ENCODE peak calls at places on chromosomes 2 and 18, in ten cellular contexts. Q is fibroblast of lung; R is NCI-H1092; H is gastrocnemius medialis; I is Panc1; U is activated CD4-positive, alpha-beta T cell treated with anti-CD3 and anti-CD28 coated beads, Interleukin-2, amount 50 U/mL, for 1 hour; V is esophagus squamous epithelium; T is activated naive CD4-positive, alpha-beta T cell; E is IMR-90; Y is activated CD8-positive, alpha-beta memory T cell treated with anti-CD3 and anti-CD28 coated beads, Interleukin-2, amount 10 ng/mL, durations not matched to agents 7 days and 5 days. J is an unnamed sample.

GRCh38 chr2:60556441-60556997 is 3.1 kb upstream of the BCL11A start:
- DNase-seq in H (no peak), Y (no peak), R (no peak), U (no peak), I (no peak), E (no peak), Q (no peak), T (no peak), V (no peak), J (no peak)

GRCh38 chr18:23878336-23878900 is 136.1 kb upstream of the TTC39C start:
- DNase-seq in I (no peak), U (no peak), Y (no peak), E (no peak), Q (no peak), V (no peak), T (no peak), R (no peak), H (no peak), J (no peak)

GRCh38 chr18:55405655-55406373 is 182.2 kb downstream of the TCF4 start:
- DNase-seq in V (no peak), E (peak), I (no peak), T (no peak), Y (no peak), U (no peak), Q (peak), H (peak), R (peak), J (no peak)

GRCh38 chr2:219419331-219420197 is 1.4 kb downstream of the DES start:
- DNase-seq in Y (no peak), Q (no peak), T (no peak), R (no peak), U (no peak), H (peak), I (no peak), V (no peak), E (no peak), J (no peak)

GRCh38 chr2:37306024-37306423 is 18.6 kb downstream of the PRKD3 start:
- DNase-seq in V (no peak), U (no peak), E (no peak), Y (no peak), I (no peak), Q (no peak), R (peak), H (no peak), T (no peak), J (no peak)

GRCh38 chr2:20074901-20075300 is 23.5 kb upstream of the LAPTM4A start:
- DNase-seq in H (no peak), I (no peak), Y (no peak), U (no peak), Q (no peak), E (no peak), R (no peak), T (no peak), V (no peak), J (no peak)

GRCh38 chr2:101200714-101201113 is 49.5 kb upstream of the TBC1D8 start:
- DNase-seq in E (peak), Q (peak), Y (no peak), U (no peak), V (no peak), H (no peak), T (no peak), I (peak), R (no peak), J (no peak)

GRCh38 chr2:217325251-217325650 is 465.4 kb upstream of the TNP1 start:
- DNase-seq in U (no peak), R (no peak), E (no peak), V (no peak), I (no peak), Q (no peak), T (no peak), H (no peak), Y (no peak), J (no peak)

GRCh38 chr18:23257686-23258565 is 122.6 kb downstream of the CABLES1 start:
- DNase-seq in Q (peak), U (no peak), H (no peak), V (no peak), Y (no peak), R (no peak), I (no peak), E (peak), T (peak), J (no peak)

GRCh38 chr18:23900979-23901378 is 113.6 kb upstream of the TTC39C start:
- DNase-seq in Q (no peak), I (no peak), H (no peak), E (no peak), V (no peak), U (no peak), T (no peak), Y (no peak), R (no peak), J (no peak)

GRCh38 chr2:218332920-218333645 is 23.6 kb upstream of the CATIP start:
- DNase-seq in Y (no peak), H (peak), E (no peak), T (no peak), R (no peak), V (no peak), I (no peak), U (no peak), Q (peak), J (no peak)

GRCh38 chr2:215684448-215685217 is 248.8 kb upstream of the FN1 start:
- DNase-seq in H (no peak), I (no peak), E (peak), Y (no peak), R (no peak), Q (peak), T (no peak), V (no peak), U (no peak), J (no peak)

GRCh38 chr2:101330253-101330921 is 21.9 kb upstream of the RNF149 start:
- DNase-seq in R (no peak), H (no peak), E (no peak), T (peak), U (peak), V (no peak), Q (no peak), I (no peak), Y (no peak), J (no peak)

GRCh38 chr2:151774506-151774905 is 40.2 kb upstream of the NEB start:
- DNase-seq in T (no peak), R (no peak), Q (peak), V (no peak), Y (no peak), U (no peak), I (no peak), E (peak), H (no peak), J (no peak)

GRCh38 chr2:197042613-197043248 is 116.2 kb upstream of the PGAP1 start:
- DNase-seq in H (no peak), T (no peak), Y (no peak), E (peak), V (no peak), Q (no peak), U (no peak), I (no peak), R (no peak), J (no peak)

GRCh38 chr18:45634454-45634853 is 19.2 kb downstream of the SLC14A2 start:
- DNase-seq in R (no peak), H (no peak), E (no peak), I (no peak), Y (no peak), V (no peak), U (no peak), Q (no peak), T (no peak), J (no peak)

GRCh38 chr2:19300961-19301360 is 57.5 kb downstream of the OSR1 start:
- DNase-seq in H (no peak), I (no peak), Y (no peak), E (peak), T (no peak), R (no peak), U (no peak), V (no peak), Q (no peak), J (no peak)

GRCh38 chr2:12717988-12718661 is 1.4 kb downstream of the TRIB2 start:
- DNase-seq in E (peak), U (peak), V (no peak), I (no peak), T (no peak), H (no peak), Y (peak), Q (peak), R (peak), J (peak)

GRCh38 chr2:170822885-170823799 is 6.5 kb downstream of the GAD1 start:
- DNase-seq in Y (no peak), V (no peak), R (no peak), E (no peak), U (no peak), H (no peak), I (no peak), T (no peak), Q (no peak), J (no peak)

GRCh38 chr2:1915746-1916145 is 171.4 kb upstream of the PXDN start:
- DNase-seq in H (no peak), V (no peak), E (no peak), Y (no peak), Q (no peak), R (no peak), T (no peak), U (no peak), I (no peak), J (no peak)

GRCh38 chr2:218323526-218324472 is 31.5 kb upstream of the TMBIM1 start:
- DNase-seq in I (no peak), U (no peak), T (no peak), Y (no peak), Q (peak), V (no peak), R (no peak), H (no peak), E (peak), J (no peak)

GRCh38 chr2:160372585-160372984 is 121.0 kb downstream of the RBMS1 start:
- DNase-seq in V (no peak), Q (peak), E (peak), U (no peak), I (no peak), T (no peak), R (no peak), H (no peak), Y (no peak), J (no peak)

GRCh38 chr2:71603311-71603794 is 150.0 kb downstream of the DYSF start:
- DNase-seq in Y (no peak), R (no peak), Q (no peak), V (no peak), I (no peak), U (no peak), E (no peak), H (peak), T (no peak), J (no peak)

GRCh38 chr2:199070550-199070949 is 387.2 kb downstream of the SATB2 start:
- DNase-seq in H (no peak), Q (no peak), T (no peak), R (no peak), V (no peak), E (no peak), I (no peak), U (no peak), Y (no peak), J (no peak)

GRCh38 chr2:226409134-226409533 is 390.5 kb downstream of the IRS1 start:
- DNase-seq in Y (no peak), H (no peak), I (no peak), U (no peak), R (no peak), E (no peak), T (no peak), V (no peak), Q (no peak), J (no peak)

GRCh38 chr2:118264591-118264990 is 176.3 kb downstream of the INSIG2 start:
- DNase-seq in I (no peak), H (no peak), R (no peak), U (no peak), E (no peak), T (no peak), Y (no peak), Q (no peak), V (no peak), J (no peak)

GRCh38 chr2:106956879-106957278 is 70.9 kb upstream of the ST6GAL2 start:
- DNase-seq in Y (no peak), T (no peak), I (no peak), H (no peak), E (peak), V (no peak), Q (peak), R (no peak), U (no peak), J (no peak)

GRCh38 chr2:119741868-119742267 is 17.9 kb upstream of the PTPN4 start:
- DNase-seq in V (no peak), T (no peak), U (no peak), Y (no peak), R (no peak), H (no peak), Q (no peak), E (no peak), I (no peak), J (no peak)

GRCh38 chr2:236679906-236680305 is 110.3 kb downstream of the ACKR3 start:
- DNase-seq in I (no peak), Y (no peak), V (no peak), E (peak), R (no peak), H (no peak), T (no peak), U (no peak), Q (peak), J (no peak)